ENCODE peak calls at places on chromosomes 3 and 15, in six cellular contexts. V is activated CD8-positive, alpha-beta memory T cell treated with anti-CD3 and anti-CD28 coated beads for 48 hours; U is AG04450; G is H7; K is NCI-H2081; E is EL. Q is an unnamed sample.

GRCh38 chr3:64120876-64121275 is 97.6 kb upstream of the PSMD6 start:
- DNase-seq in G (no peak), U (no peak), K (no peak), V (no peak), E (no peak), Q (no peak)

GRCh38 chr3:117622130-117622841 is 912.7 kb downstream of the TUSC7 start:
- DNase-seq in G (no peak), E (peak; percentile 90), V (no peak), U (peak; percentile 60), K (no peak), Q (no peak)

GRCh38 chr15:30872341-30872748 is 31.4 kb upstream of the FAN1 start:
- DNase-seq in K (peak; percentile 53), G (no peak), E (no peak), V (no peak), U (no peak), Q (no peak)

GRCh38 chr15:25677719-25678497 is 185.2 kb downstream of the ATP10A start:
- DNase-seq in K (no peak), E (no peak), U (no peak), G (peak; percentile 47), V (no peak), Q (no peak)

GRCh38 chr15:100129677-100130076 is 212.1 kb downstream of the ADAMTS17 start:
- DNase-seq in V (no peak), E (no peak), G (no peak), K (no peak), U (no peak), Q (no peak)

GRCh38 chr3:35965908-35966307 is 326.6 kb downstream of the ARPP21 start:
- DNase-seq in V (no peak), U (peak; percentile 1), K (peak; percentile 2), E (peak; percentile 31), G (peak; percentile 11), Q (no peak)

GRCh38 chr3:11246663-11246970 is 25.6 kb upstream of the ATG7 start:
- DNase-seq in G (no peak), E (peak; percentile 20), U (no peak), V (no peak), K (no peak), Q (no peak)

GRCh38 chr3:33372218-33373081 is 67.8 kb downstream of the UBP1 start:
- DNase-seq in U (no peak), G (peak; percentile 50), K (peak; percentile 5), V (no peak), E (peak; percentile 77), Q (peak; percentile 23)

GRCh38 chr3:146967786-146968185 is 362.6 kb upstream of the PLSCR5 start:
- DNase-seq in G (no peak), V (no peak), K (no peak), U (no peak), E (no peak), Q (no peak)

GRCh38 chr3:48151058-48151806 is 37.0 kb downstream of the CDC25A start:
- DNase-seq in E (peak; percentile 77), U (peak; percentile 66), K (peak; percentile 85), G (peak; percentile 88), V (peak; percentile 35), Q (peak; percentile 65)

GRCh38 chr15:80081390-80081789 is 21.9 kb downstream of the ZFAND6 start:
- DNase-seq in U (no peak), V (no peak), G (no peak), K (no peak), E (no peak), Q (no peak)

GRCh38 chr15:71115567-71116351 is 488 bp downstream of the THSD4 start:
- DNase-seq in G (peak; percentile 88), U (no peak), E (peak; percentile 65), V (no peak), K (peak; percentile 46), Q (no peak)

GRCh38 chr3:154818676-154819255 is 261.4 kb upstream of the MME start:
- DNase-seq in G (no peak), E (peak; percentile 33), U (no peak), K (no peak), V (no peak), Q (no peak)

GRCh38 chr3:6172871-6173667 is 687.8 kb upstream of the GRM7 start:
- DNase-seq in U (no peak), K (no peak), G (no peak), V (no peak), E (no peak), Q (no peak)

GRCh38 chr15:99486371-99487336 is 79.1 kb upstream of the MEF2A start:
- DNase-seq in G (peak; percentile 87), E (peak; percentile 86), U (no peak), V (no peak), K (peak; percentile 7), Q (peak; percentile 4)

GRCh38 chr15:38721549-38721948 is 156.9 kb upstream of the RASGRP1 start:
- DNase-seq in V (no peak), G (no peak), E (peak; percentile 67), K (no peak), U (no peak), Q (no peak)